ENCODE peak calls at places on chromosomes 5 and 9, in nine cellular contexts. F is naive thymus-derived CD4-positive, alpha-beta T cell; V is BE2C; D is T47D; M is germinal center; J is GM18507; E is NCI-H510A treated with DMSO at 0.1 percent for 48 hours; N is activated CD8-positive, alpha-beta memory T cell treated with anti-CD3 and anti-CD28 coated beads for 48 hours; C is RPMI7951. S is an unnamed sample.

GRCh38 chr9:97853844-97854695 is 1.0 kb downstream of the FOXE1 start:
- DNase-seq in F (peak), V (no peak), D (no peak), M (peak), J (no peak), E (peak), N (no peak), C (no peak), S (peak)

GRCh38 chr9:123507992-123508391 is 152.0 kb downstream of the CRB2 start:
- DNase-seq in F (no peak), V (no peak), D (no peak), M (no peak), J (no peak), E (no peak), N (no peak), C (peak), S (no peak)

GRCh38 chr5:122164070-122164435 is 34.7 kb downstream of the ZNF474 start:
- DNase-seq in F (no peak), V (no peak), D (no peak), M (no peak), J (no peak), E (no peak), N (no peak), C (no peak), S (no peak)

GRCh38 chr9:127920794-127921193 is 4.0 kb upstream of the ST6GALNAC4 start:
- DNase-seq in F (no peak), V (peak), D (no peak), M (no peak), J (no peak), E (no peak), N (no peak), C (no peak), S (no peak)

GRCh38 chr5:38831117-38831516 is 14.7 kb upstream of the OSMR start:
- DNase-seq in F (no peak), V (no peak), D (peak), M (no peak), J (no peak), E (no peak), N (no peak), C (peak), S (no peak)

GRCh38 chr5:109668668-109669422 is 20.9 kb upstream of the MAN2A1 start:
- DNase-seq in F (no peak), V (no peak), D (no peak), M (no peak), J (no peak), E (no peak), N (no peak), C (no peak), S (no peak)

GRCh38 chr9:131839281-131840084 is 99.6 kb upstream of the RAPGEF1 start:
- DNase-seq in F (peak), V (no peak), D (no peak), M (no peak), J (no peak), E (no peak), N (peak), C (peak), S (peak)

GRCh38 chr5:105230516-105230915 is 1667.9 kb upstream of the NUDT12 start:
- DNase-seq in F (no peak), V (no peak), D (no peak), M (no peak), J (no peak), E (peak), N (no peak), C (no peak), S (no peak)

GRCh38 chr9:20873240-20873860 is 158.1 kb downstream of the HACD4 start:
- DNase-seq in F (no peak), V (no peak), D (no peak), M (no peak), J (no peak), E (no peak), N (no peak), C (peak), S (no peak)

GRCh38 chr5:24208540-24209141 is 436.1 kb downstream of the CDH10 start:
- DNase-seq in F (no peak), V (no peak), D (no peak), M (no peak), J (no peak), E (no peak), N (no peak), C (no peak), S (no peak)

GRCh38 chr5:71969464-71969863 is 137.8 kb upstream of the MAP1B start:
- DNase-seq in F (no peak), V (no peak), D (no peak), M (no peak), J (no peak), E (no peak), N (no peak), C (no peak), S (no peak)

GRCh38 chr5:148922606-148923005 is 96.2 kb downstream of the ADRB2 start:
- DNase-seq in F (no peak), V (no peak), D (no peak), M (no peak), J (no peak), E (no peak), N (no peak), C (no peak), S (no peak)

GRCh38 chr5:34053133-34053532 is 10.1 kb upstream of the C1QTNF3 start:
- DNase-seq in F (no peak), V (no peak), D (no peak), M (no peak), J (no peak), E (no peak), N (no peak), C (peak), S (no peak)

GRCh38 chr5:151155149-151155776 is 2.3 kb downstream of the ANXA6 start:
- DNase-seq in F (peak), V (no peak), D (no peak), M (peak), J (no peak), E (no peak), N (no peak), C (peak), S (peak)

GRCh38 chr5:125134216-125135081 is 388.0 kb upstream of the ZNF608 start:
- DNase-seq in F (no peak), V (no peak), D (no peak), M (no peak), J (no peak), E (no peak), N (no peak), C (peak), S (no peak)

GRCh38 chr5:140590861-140591260 is 26.2 kb downstream of the SLC35A4 start:
- DNase-seq in F (no peak), V (no peak), D (no peak), M (no peak), J (no peak), E (no peak), N (no peak), C (no peak), S (no peak)

GRCh38 chr5:19886123-19886921 is 101.7 kb downstream of the CDH18 start:
- DNase-seq in F (no peak), V (no peak), D (no peak), M (no peak), J (no peak), E (peak), N (no peak), C (peak), S (no peak)

GRCh38 chr5:124592891-124593290 is 153.5 kb downstream of the ZNF608 start:
- DNase-seq in F (no peak), V (peak), D (no peak), M (no peak), J (no peak), E (no peak), N (no peak), C (no peak), S (no peak)

GRCh38 chr9:107175039-107175438 is 108.0 kb upstream of the RAD23B start:
- DNase-seq in F (no peak), V (no peak), D (no peak), M (no peak), J (no peak), E (no peak), N (no peak), C (no peak), S (no peak)

GRCh38 chr9:130268521-130269131 is 3.1 kb downstream of the HMCN2 start:
- DNase-seq in F (no peak), V (peak), D (peak), M (no peak), J (no peak), E (peak), N (no peak), C (no peak), S (no peak)

GRCh38 chr5:74326571-74327338 is 313.8 kb downstream of the ENC1 start:
- DNase-seq in F (no peak), V (no peak), D (peak), M (no peak), J (peak), E (peak), N (peak), C (peak), S (peak)

GRCh38 chr5:81522571-81522970 is 128.6 kb upstream of the ACOT12 start:
- DNase-seq in F (no peak), V (no peak), D (no peak), M (no peak), J (no peak), E (no peak), N (no peak), C (no peak), S (no peak)

GRCh38 chr9:125850763-125851162 is 103.6 kb downstream of the PBX3 start:
- DNase-seq in F (no peak), V (no peak), D (no peak), M (no peak), J (no peak), E (no peak), N (no peak), C (no peak), S (no peak)

GRCh38 chr9:14403112-14403511 is 89.2 kb upstream of the NFIB start:
- DNase-seq in F (no peak), V (no peak), D (no peak), M (no peak), J (no peak), E (no peak), N (no peak), C (no peak), S (no peak)

GRCh38 chr9:87525546-87526303 is 28.1 kb downstream of the DAPK1 start:
- DNase-seq in F (no peak), V (no peak), D (no peak), M (no peak), J (no peak), E (no peak), N (no peak), C (no peak), S (no peak)

GRCh38 chr9:35518981-35519679 is 29.2 kb downstream of the RUSC2 start:
- DNase-seq in F (no peak), V (no peak), D (peak), M (no peak), J (no peak), E (no peak), N (no peak), C (peak), S (no peak)

GRCh38 chr9:21267806-21268657 is 28.2 kb upstream of the IFNA14 start:
- DNase-seq in F (no peak), V (no peak), D (no peak), M (no peak), J (no peak), E (no peak), N (no peak), C (no peak), S (no peak)